ENCODE peak calls at places on chromosomes 1 and 21, in eight cellular contexts. J is AG04450; O is CD8-positive, alpha-beta T cell; R is ovary; M is GM20000; E is transverse colon; G is GM12864; D is spleen. Y is an unnamed sample.

GRCh38 chr1:236066828-236067386 is 2.0 kb upstream of the NID1 start:
- DNase-seq in J (no peak), O (peak), R (peak), M (peak), E (peak), G (peak), D (peak), Y (no peak)

GRCh38 chr21:36806103-36806502 is 107.2 kb downstream of the SIM2 start:
- DNase-seq in J (no peak), O (no peak), R (no peak), M (no peak), E (no peak), G (no peak), D (no peak), Y (no peak)

GRCh38 chr1:175269151-175269550 is 76.6 kb upstream of the KIAA0040 start:
- DNase-seq in J (no peak), O (no peak), R (no peak), M (no peak), E (no peak), G (no peak), D (no peak), Y (no peak)

GRCh38 chr1:118074101-118074500 is 110.9 kb downstream of the SPAG17 start:
- DNase-seq in J (no peak), O (no peak), R (no peak), M (no peak), E (no peak), G (no peak), D (no peak), Y (peak)

GRCh38 chr1:3678361-3679097 is 26.2 kb downstream of the TP73 start:
- DNase-seq in J (no peak), O (no peak), R (no peak), M (no peak), E (no peak), G (no peak), D (no peak), Y (no peak)

GRCh38 chr1:185585770-185586169 is 148.4 kb upstream of the HMCN1 start:
- DNase-seq in J (no peak), O (no peak), R (no peak), M (no peak), E (no peak), G (no peak), D (no peak), Y (no peak)

GRCh38 chr1:164731161-164731747 is 172.3 kb downstream of the PBX1 start:
- DNase-seq in J (no peak), O (no peak), R (no peak), M (no peak), E (no peak), G (no peak), D (no peak), Y (no peak)

GRCh38 chr1:158019177-158019868 is 25.9 kb downstream of the KIRREL1 start:
- DNase-seq in J (peak), O (no peak), R (peak), M (no peak), E (peak), G (no peak), D (no peak), Y (peak)

GRCh38 chr1:29211086-29212030 is 19.4 kb downstream of the MECR start:
- DNase-seq in J (no peak), O (no peak), R (no peak), M (no peak), E (no peak), G (no peak), D (no peak), Y (no peak)

GRCh38 chr21:34690041-34690792 is 21.4 kb downstream of the CLIC6 start:
- DNase-seq in J (no peak), O (no peak), R (no peak), M (no peak), E (peak), G (no peak), D (no peak), Y (no peak)

GRCh38 chr1:90476411-90476810 is 240.7 kb downstream of the BARHL2 start:
- DNase-seq in J (no peak), O (no peak), R (no peak), M (no peak), E (no peak), G (no peak), D (no peak), Y (no peak)

GRCh38 chr1:8736927-8737326 is 80.5 kb downstream of the RERE start:
- DNase-seq in J (no peak), O (no peak), R (no peak), M (no peak), E (no peak), G (no peak), D (no peak), Y (no peak)

GRCh38 chr21:45276620-45277019 is 11.1 kb downstream of the POFUT2 start:
- DNase-seq in J (no peak), O (no peak), R (peak), M (no peak), E (no peak), G (no peak), D (peak), Y (no peak)

GRCh38 chr1:229013981-229014380 is 256.9 kb upstream of the RAB4A start:
- DNase-seq in J (no peak), O (no peak), R (no peak), M (no peak), E (no peak), G (no peak), D (no peak), Y (no peak)

GRCh38 chr1:157893681-157894080 is 52.1 kb upstream of the CD5L start:
- DNase-seq in J (no peak), O (no peak), R (no peak), M (no peak), E (no peak), G (no peak), D (no peak), Y (no peak)

GRCh38 chr1:168054117-168054516 is 82.6 kb downstream of the GPR161 start:
- DNase-seq in J (no peak), O (no peak), R (no peak), M (no peak), E (no peak), G (no peak), D (no peak), Y (no peak)

GRCh38 chr1:110207831-110208230 is 2.3 kb upstream of the KCNC4 start:
- DNase-seq in J (no peak), O (peak), R (peak), M (peak), E (peak), G (no peak), D (peak), Y (no peak)

GRCh38 chr1:159861218-159861617 is 1.2 kb downstream of the VSIG8 start:
- DNase-seq in J (no peak), O (no peak), R (no peak), M (no peak), E (no peak), G (no peak), D (no peak), Y (no peak)

GRCh38 chr1:5615076-5615475 is 377.1 kb downstream of the NPHP4 start:
- DNase-seq in J (no peak), O (no peak), R (no peak), M (no peak), E (no peak), G (no peak), D (no peak), Y (no peak)

GRCh38 chr1:22507582-22507981 is 55.7 kb upstream of the EPHA8 start:
- DNase-seq in J (no peak), O (no peak), R (no peak), M (no peak), E (no peak), G (no peak), D (no peak), Y (no peak)

GRCh38 chr1:53395671-53396215 is 63.5 kb upstream of the DMRTB1 start:
- DNase-seq in J (no peak), O (no peak), R (no peak), M (no peak), E (no peak), G (no peak), D (peak), Y (no peak)

GRCh38 chr1:85334962-85335361 is 58.5 kb upstream of the BCL10 start:
- DNase-seq in J (no peak), O (no peak), R (no peak), M (peak), E (no peak), G (no peak), D (no peak), Y (no peak)

DNA sequence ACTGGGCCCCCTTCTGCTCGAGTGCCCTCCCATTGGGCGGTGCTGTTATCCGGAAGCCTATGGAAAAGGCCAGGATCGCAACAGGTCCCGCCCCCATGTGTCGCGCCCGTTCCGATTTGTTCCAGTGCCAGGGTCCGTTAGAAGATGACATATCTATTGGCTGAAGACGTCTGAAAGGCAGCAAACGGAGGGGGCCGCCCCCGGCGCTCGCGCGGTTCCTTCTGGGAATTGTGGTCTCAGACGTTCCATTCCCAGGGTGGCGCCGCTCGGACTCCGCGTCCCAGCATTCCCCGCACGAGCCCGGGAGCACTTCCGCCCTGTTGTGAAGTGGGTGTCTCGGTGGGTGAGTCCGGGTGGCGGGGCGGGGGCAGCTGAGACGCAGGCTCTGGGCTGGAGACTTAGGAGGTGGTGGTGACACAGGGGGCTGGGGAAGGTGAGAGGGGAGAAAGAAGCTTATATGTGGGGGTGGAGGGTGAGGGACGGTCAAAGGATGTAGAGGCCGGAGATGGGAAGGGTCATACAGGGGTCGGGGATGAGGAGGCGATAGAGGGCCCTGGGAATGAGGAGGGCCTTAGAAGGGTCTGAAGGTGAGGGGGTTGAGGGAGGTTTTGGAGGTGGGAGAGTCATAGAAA is at the start of gene ZSCAN20:
- DNase-seq in J (peak), O (peak), R (peak), M (peak), E (peak), G (peak), D (peak), Y (peak)
- TF ChIP-seq CTCF in J (no peak), O (no peak), R (no peak), M (no peak), E (no peak), G (no peak), D (no peak), Y (no peak)

GRCh38 chr1:1245840-1246205 is 699 bp downstream of the C1QTNF12 start:
- DNase-seq in J (no peak), O (no peak), R (no peak), M (no peak), E (no peak), G (no peak), D (no peak), Y (no peak)

GRCh38 chr1:1245178-1245839 is 1.2 kb downstream of the C1QTNF12 start:
- DNase-seq in J (no peak), O (no peak), R (no peak), M (no peak), E (no peak), G (no peak), D (no peak), Y (no peak)

GRCh38 chr1:1243261-1243660 is 3.3 kb downstream of the C1QTNF12 start:
- DNase-seq in J (no peak), O (no peak), R (no peak), M (no peak), E (no peak), G (no peak), D (no peak), Y (no peak)

GRCh38 chr1:1243807-1244191 is 2.7 kb downstream of the C1QTNF12 start:
- DNase-seq in J (no peak), O (no peak), R (no peak), M (no peak), E (no peak), G (no peak), D (no peak), Y (no peak)

GRCh38 chr1:1244192-1244811 is 2.2 kb downstream of the C1QTNF12 start:
- DNase-seq in J (no peak), O (no peak), R (no peak), M (no peak), E (peak), G (no peak), D (no peak), Y (no peak)
- TF ChIP-seq CTCF in J (no peak), O (no peak), R (no peak), M (no peak), E (peak), G (no peak), D (no peak), Y (no peak)

DNA sequence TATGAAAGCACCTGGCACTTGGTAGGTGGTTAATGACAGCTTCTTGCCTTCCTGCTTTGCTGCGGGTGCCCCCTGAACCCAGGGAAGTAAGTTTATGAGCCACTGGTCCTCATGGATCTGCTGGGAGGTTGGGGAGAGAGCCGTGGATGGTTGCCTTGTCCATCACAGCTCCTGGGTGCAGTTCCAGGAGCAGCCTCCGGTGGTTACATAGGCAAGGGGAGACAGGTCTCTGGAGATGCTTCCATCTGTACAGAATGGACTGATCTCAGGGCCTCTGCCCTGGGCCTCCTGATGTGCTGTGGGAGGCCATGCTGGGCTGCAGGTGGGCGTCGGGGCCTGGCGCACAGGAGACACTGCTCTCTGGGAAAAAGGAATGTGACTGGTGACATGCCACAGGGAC is 31.6 kb upstream of the ARHGEF10L start:
- DNase-seq in J (no peak), O (no peak), R (no peak), M (no peak), E (peak), G (no peak), D (no peak), Y (no peak)
- TF ChIP-seq CTCF in J (peak), O (no peak), R (no peak), M (no peak), E (peak), G (peak), D (no peak), Y (peak)

GRCh38 chr21:38669186-38669585 is 136.5 kb upstream of the ETS2 start:
- DNase-seq in J (no peak), O (no peak), R (no peak), M (peak), E (peak), G (no peak), D (no peak), Y (no peak)
- TF ChIP-seq CTCF in J (peak), O (no peak), R (no peak), M (peak), E (peak), G (peak), D (peak), Y (peak)

GRCh38 chr1:226457307-226457712 is 49.4 kb upstream of the PARP1 start:
- DNase-seq in J (no peak), O (peak), R (no peak), M (no peak), E (peak), G (no peak), D (peak), Y (no peak)

GRCh38 chr1:226449823-226450222 is 41.9 kb upstream of the PARP1 start:
- DNase-seq in J (no peak), O (no peak), R (no peak), M (no peak), E (no peak), G (no peak), D (no peak), Y (no peak)

GRCh38 chr1:226455843-226456242 is 48.0 kb upstream of the PARP1 start:
- DNase-seq in J (no peak), O (no peak), R (no peak), M (no peak), E (no peak), G (no peak), D (no peak), Y (no peak)

GRCh38 chr1:226447932-226448670 is 40.2 kb upstream of the PARP1 start:
- DNase-seq in J (no peak), O (no peak), R (no peak), M (no peak), E (no peak), G (no peak), D (no peak), Y (no peak)

GRCh38 chr1:226452981-226453380 is 45.1 kb upstream of the PARP1 start:
- DNase-seq in J (no peak), O (no peak), R (no peak), M (no peak), E (no peak), G (no peak), D (no peak), Y (no peak)
- TF ChIP-seq CTCF in J (no peak), O (no peak), R (no peak), M (no peak), E (no peak), G (no peak), D (no peak), Y (no peak)

GRCh38 chr1:204406621-204407020 is 5.0 kb downstream of the PPP1R15B start:
- DNase-seq in J (no peak), O (no peak), R (no peak), M (no peak), E (no peak), G (no peak), D (no peak), Y (no peak)
- TF ChIP-seq CTCF in J (no peak), O (no peak), R (no peak), M (no peak), E (no peak), G (no peak), D (no peak), Y (no peak)

GRCh38 chr1:200556005-200556404 is 64.5 kb downstream of the KIF14 start:
- DNase-seq in J (no peak), O (no peak), R (no peak), M (no peak), E (no peak), G (no peak), D (no peak), Y (no peak)
- TF ChIP-seq CTCF in J (peak), O (no peak), R (no peak), M (no peak), E (no peak), G (no peak), D (no peak), Y (no peak)

GRCh38 chr1:26695417-26696190 is at the start of gene ARID1A:
- DNase-seq in J (peak), O (peak), R (peak), M (peak), E (peak), G (peak), D (peak), Y (peak)
- TF ChIP-seq CTCF in J (peak), O (no peak), R (no peak), M (no peak), E (peak), G (no peak), D (peak), Y (peak)

Y was measured in BJ.